ENCODE peak calls at places on chromosomes 12 and 14, in five cellular contexts. Q, U, K, L and G are unnamed samples.
A peak's percentile ranks its signal among the peaks of the same experiment; 100 is the strongest.

GRCh38 chr12:110756611-110757010 is 13.9 kb upstream of the PPP1CC start:
- DNase-seq in L (no peak), Q (no peak), K (no peak), U (no peak), G (no peak)

GRCh38 chr12:102527256-102527720 is 46.9 kb upstream of the IGF1 start:
- DNase-seq in L (peak; percentile 31), U (no peak), K (peak; percentile 48), Q (no peak), G (no peak)

GRCh38 chr12:97267803-97268202 is 194.8 kb upstream of the RMST start:
- DNase-seq in U (no peak), L (no peak), Q (no peak), K (no peak), G (no peak)

GRCh38 chr14:92586001-92586947 is 72.7 kb downstream of the RIN3 start:
- DNase-seq in U (no peak), K (peak; percentile 97), Q (peak; percentile 32), L (peak; percentile 99), G (peak; percentile 68)

GRCh38 chr12:111393700-111394275 is 11.9 kb upstream of the SH2B3 start:
- DNase-seq in Q (peak; percentile 38), L (no peak), K (no peak), U (no peak), G (no peak)

GRCh38 chr12:4271433-4272013 is 2.0 kb upstream of the CCND2 start:
- DNase-seq in Q (no peak), K (no peak), L (no peak), U (no peak), G (no peak)

GRCh38 chr14:45212231-45212630 is 40.8 kb downstream of the MIS18BP1 start:
- DNase-seq in U (no peak), Q (no peak), K (no peak), L (no peak), G (no peak)

GRCh38 chr14:95314609-95315008 is 5.1 kb downstream of the CLMN start:
- DNase-seq in Q (no peak), U (peak; percentile 49), L (no peak), K (peak; percentile 33), G (no peak)

GRCh38 chr14:69708586-69709169 is 58.3 kb upstream of the SRSF5 start:
- DNase-seq in L (no peak), Q (no peak), U (no peak), K (no peak), G (no peak)

GRCh38 chr14:49995162-49995561 is 102.3 kb downstream of the ARF6 start:
- DNase-seq in K (no peak), Q (no peak), U (no peak), L (no peak), G (no peak)

GRCh38 chr12:3041558-3042164 is 35.5 kb upstream of the TSPAN9 start:
- DNase-seq in Q (peak; percentile 54), U (peak; percentile 65), K (peak; percentile 82), L (no peak), G (peak; percentile 45)

GRCh38 chr14:26128931-26129674 is 468.7 kb downstream of the NOVA1 start:
- DNase-seq in K (peak; percentile 53), U (no peak), Q (no peak), L (no peak), G (no peak)

GRCh38 chr12:97276621-97277020 is 186.0 kb upstream of the RMST start:
- DNase-seq in U (no peak), K (no peak), Q (no peak), L (no peak), G (no peak)

GRCh38 chr12:54294152-54294913 is 6.5 kb downstream of the NFE2 start:
- DNase-seq in Q (peak; percentile 35), K (peak; percentile 41), L (no peak), U (peak; percentile 68), G (no peak)

GRCh38 chr14:35347323-35348043 is 55.3 kb downstream of the PSMA6 start:
- DNase-seq in Q (no peak), L (no peak), K (no peak), U (no peak), G (no peak)

GRCh38 chr12:75964150-75964549 is 67.4 kb downstream of the PHLDA1 start:
- DNase-seq in Q (no peak), L (no peak), K (no peak), U (peak; percentile 40), G (no peak)

GRCh38 chr14:52583544-52583943 is 30.9 kb downstream of the GPR137C start:
- DNase-seq in U (no peak), L (no peak), K (no peak), Q (no peak), G (no peak)

GRCh38 chr14:78162202-78162601 is 8.0 kb upstream of the NRXN3 start:
- DNase-seq in L (no peak), K (no peak), U (no peak), Q (no peak), G (no peak)

GRCh38 chr12:79933043-79933442 is 1.9 kb downstream of the PPP1R12A start:
- DNase-seq in L (no peak), U (no peak), Q (no peak), K (no peak), G (no peak)

GRCh38 chr14:37603688-37604251 is 8.3 kb downstream of the TTC6 start:
- DNase-seq in U (no peak), K (no peak), L (no peak), Q (no peak), G (no peak)

DNA sequence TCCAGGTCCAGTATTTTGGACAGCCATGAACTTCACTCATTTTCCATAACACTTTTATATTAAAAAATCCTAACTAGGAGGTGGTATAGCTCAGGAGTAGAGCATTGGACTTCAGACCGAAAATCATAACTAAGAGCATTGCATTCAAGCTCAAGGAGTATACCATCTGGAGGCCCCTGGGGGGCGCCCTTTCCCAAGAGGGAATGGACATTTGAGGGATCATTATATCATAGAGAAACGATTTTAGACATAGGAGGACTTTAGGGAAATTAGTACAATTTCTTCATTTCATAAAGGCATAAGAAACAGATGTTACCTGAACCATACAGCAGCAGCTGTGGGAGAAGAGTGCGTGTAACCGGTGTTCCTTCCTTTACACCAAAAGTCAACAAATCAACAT is 5.2 kb upstream of the ATG14 start:
- DNase-seq in U (no peak), K (peak; percentile 21), L (no peak), Q (no peak), G (no peak)
- TF ChIP-seq CTCF in U (no peak), K (peak; percentile 57), L (peak; percentile 27), Q (peak; percentile 15), G (peak; percentile 14)

GRCh38 chr14:91062600-91062999 is 2.2 kb upstream of the RPS6KA5 start:
- DNase-seq in U (no peak), K (no peak), Q (no peak), L (no peak), G (no peak)

GRCh38 chr14:91058017-91058675 is 2.3 kb downstream of the RPS6KA5 start:
- DNase-seq in U (no peak), Q (no peak), K (no peak), L (no peak), G (no peak)

GRCh38 chr14:91061309-91061887 is 957 bp upstream of the RPS6KA5 start:
- DNase-seq in K (no peak), U (no peak), L (no peak), Q (no peak), G (no peak)

GRCh38 chr14:91060472-91061308 is at the start of gene RPS6KA5:
- DNase-seq in Q (peak; percentile 100), U (peak; percentile 100), K (peak; percentile 100), L (peak; percentile 99), G (peak; percentile 100)

GRCh38 chr14:91059576-91060471 is 617 bp downstream of the RPS6KA5 start:
- DNase-seq in L (no peak), Q (peak; percentile 13), U (peak; percentile 68), K (no peak), G (peak; percentile 15)
- TF ChIP-seq CTCF in L (peak; percentile 21), Q (no peak), U (no peak), K (no peak), G (peak; percentile 49)

GRCh38 chr14:73741386-73741875 is 27.2 kb upstream of the PNMA1 start:
- DNase-seq in L (no peak), K (peak; percentile 78), Q (peak; percentile 86), U (peak; percentile 79), G (no peak)
- TF ChIP-seq CTCF in L (no peak), K (no peak), Q (no peak), U (no peak), G (no peak)

DNA sequence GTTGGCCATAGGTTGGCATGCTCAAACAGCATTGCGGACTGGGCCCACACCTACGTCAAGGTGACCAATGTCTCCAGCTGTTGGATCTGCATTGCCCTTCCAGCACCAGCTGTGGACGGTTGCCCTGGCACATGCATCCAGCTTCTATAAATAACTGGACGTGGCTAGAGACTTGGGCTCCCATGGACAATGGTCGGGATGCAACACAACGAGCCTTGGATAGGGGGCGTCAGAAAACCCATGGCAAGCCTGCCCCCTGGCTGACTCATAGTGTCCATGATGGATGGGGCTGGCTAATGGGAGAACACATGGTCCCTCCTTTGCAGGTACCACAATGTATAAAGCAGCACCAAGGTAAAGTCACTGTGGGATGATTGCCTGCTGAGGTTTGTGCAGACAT is 331.6 kb upstream of the FAR2 start:
- DNase-seq in K (no peak), U (no peak), L (no peak), Q (no peak), G (no peak)
- TF ChIP-seq CTCF in K (no peak), U (no peak), L (no peak), Q (no peak), G (no peak)

GRCh38 chr12:6200266-6201198 is at the start of gene CD9:
- DNase-seq in U (peak; percentile 75), Q (peak; percentile 81), K (peak; percentile 53), L (no peak), G (peak; percentile 19)
- TF ChIP-seq CTCF in U (no peak), Q (no peak), K (no peak), L (no peak), G (no peak)

GRCh38 chr14:31169877-31170276 is 37.7 kb downstream of the HECTD1 start:
- DNase-seq in K (no peak), L (no peak), Q (no peak), U (no peak), G (no peak)
- TF ChIP-seq CTCF in K (no peak), L (no peak), Q (no peak), U (no peak), G (no peak)

GRCh38 chr14:64636208-64636979 is 67.8 kb upstream of the PLEKHG3 start:
- DNase-seq in U (peak; percentile 77), K (peak; percentile 79), Q (peak; percentile 59), L (no peak), G (no peak)
- TF ChIP-seq CTCF in U (peak; percentile 87), K (peak; percentile 78), Q (peak; percentile 87), L (peak; percentile 82), G (peak; percentile 69)

GRCh38 chr12:116155383-116155782 is 122.1 kb downstream of the MED13L start:
- DNase-seq in L (no peak), U (no peak), Q (no peak), K (no peak), G (no peak)
- TF ChIP-seq CTCF in L (no peak), U (no peak), Q (no peak), K (no peak), G (no peak)